ENCODE peak calls at places on chromosome 21, in seven cellular contexts. D, Y, K, S, A, E and O are unnamed samples.

GRCh38 chr21:35370671-35371070 is 321.6 kb upstream of the RUNX1 start:
- DNase-seq in Y (no peak), D (no peak), S (no peak), K (no peak), E (no peak), A (no peak), O (no peak)

GRCh38 chr21:46585191-46585953 is 19.5 kb downstream of the S100B start:
- DNase-seq in Y (peak), A (no peak), D (no peak), E (no peak), K (no peak), S (no peak), O (no peak)

GRCh38 chr21:33917421-33917820 is 1.8 kb upstream of the ATP5PO start:
- DNase-seq in A (no peak), Y (no peak), D (no peak), K (no peak), S (no peak), E (no peak), O (no peak)

GRCh38 chr21:46234436-46234950 is 5.9 kb upstream of the LSS start:
- DNase-seq in Y (no peak), A (no peak), S (no peak), D (no peak), K (no peak), E (no peak), O (no peak)

GRCh38 chr21:35208810-35209517 is 159.9 kb upstream of the RUNX1 start:
- DNase-seq in A (no peak), S (no peak), Y (no peak), E (no peak), D (no peak), K (no peak), O (no peak)

GRCh38 chr21:41919666-41920398 is 34.0 kb downstream of the C2CD2 start:
- DNase-seq in A (no peak), K (no peak), E (no peak), S (no peak), Y (no peak), D (no peak), O (no peak)

GRCh38 chr21:32921632-32922230 is 104.0 kb upstream of the OLIG2 start:
- DNase-seq in E (peak), K (no peak), Y (peak), D (peak), A (peak), S (peak), O (peak)

GRCh38 chr21:14862794-14863720 is 201.7 kb downstream of the NRIP1 start:
- DNase-seq in E (no peak), S (no peak), K (no peak), Y (no peak), A (no peak), D (no peak), O (no peak)

GRCh38 chr21:42731264-42732032 is 78.0 kb downstream of the PDE9A start:
- DNase-seq in K (no peak), S (no peak), E (no peak), D (peak), A (no peak), Y (peak), O (no peak)

GRCh38 chr21:28856588-28857250 is 136.0 kb downstream of the LTN1 start:
- DNase-seq in S (no peak), D (peak), K (no peak), A (peak), Y (no peak), E (no peak), O (no peak)

GRCh38 chr21:41836166-41837015 is 42.8 kb downstream of the PRDM15 start:
- DNase-seq in K (no peak), E (no peak), A (no peak), S (no peak), Y (no peak), D (peak), O (no peak)

GRCh38 chr21:31977816-31978215 is 105.0 kb downstream of the HUNK start:
- DNase-seq in S (no peak), A (no peak), E (no peak), Y (no peak), D (no peak), K (no peak), O (no peak)

GRCh38 chr21:45963225-45963555 is 18.4 kb upstream of the COL6A1 start:
- DNase-seq in D (no peak), A (no peak), S (no peak), E (no peak), K (no peak), Y (no peak), O (no peak)